ENCODE peak calls at places on chromosomes 2 and 18, in ten cellular contexts. J is SK-N-SH, A is right atrium auricular region, D is left ventricle myocardium inferior, Y is astrocyte of the spinal cord, H is cardiac muscle cell, X is fibroblast of mammary gland, N is body of pancreas, S is bronchial epithelial cell, U is epithelial cell of esophagus. G is an unnamed sample.

GRCh38 chr2:233371608-233372007 is 17.3 kb downstream of the DGKD start:
- DNase-seq in J (no peak), A (no peak), D (no peak), Y (no peak), H (no peak), X (no peak), N (no peak), S (no peak), U (no peak), G (no peak)

GRCh38 chr18:58887613-58887963 is 22.9 kb downstream of the ZNF532 start:
- DNase-seq in J (no peak), A (peak; percentile 80), D (peak; percentile 71), Y (peak; percentile 75), H (peak; percentile 78), X (no peak), N (peak; percentile 22), S (no peak), U (peak; percentile 63), G (no peak)

GRCh38 chr2:144217853-144218633 is 301.9 kb downstream of the ZEB2 start:
- DNase-seq in J (no peak), A (no peak), D (no peak), Y (peak; percentile 12), H (no peak), X (peak; percentile 9), N (no peak), S (no peak), U (no peak), G (no peak)

GRCh38 chr2:207511851-207512250 is 17.9 kb upstream of the CREB1 start:
- DNase-seq in J (no peak), A (no peak), D (no peak), Y (no peak), H (no peak), X (peak; percentile 39), N (no peak), S (no peak), U (peak; percentile 47), G (no peak)

GRCh38 chr2:120227111-120227991 is 4.2 kb upstream of the TMEM185B start:
- DNase-seq in J (no peak), A (no peak), D (no peak), Y (no peak), H (no peak), X (no peak), N (no peak), S (peak; percentile 63), U (peak; percentile 84), G (no peak)

GRCh38 chr2:37684809-37685208 is 13.4 kb upstream of the CDC42EP3 start:
- DNase-seq in J (no peak), A (no peak), D (no peak), Y (no peak), H (no peak), X (no peak), N (no peak), S (no peak), U (no peak), G (no peak)

GRCh38 chr2:28452534-28453081 is 43.3 kb upstream of the PLB1 start:
- DNase-seq in J (peak; percentile 83), A (peak; percentile 74), D (peak; percentile 74), Y (peak; percentile 38), H (peak; percentile 57), X (peak; percentile 54), N (peak; percentile 78), S (no peak), U (peak; percentile 55), G (no peak)

GRCh38 chr18:26181343-26181826 is 44.9 kb upstream of the TAF4B start:
- DNase-seq in J (no peak), A (no peak), D (no peak), Y (no peak), H (no peak), X (no peak), N (no peak), S (no peak), U (no peak), G (no peak)

GRCh38 chr18:76346490-76347130 is 148.4 kb downstream of the ZNF516 start:
- DNase-seq in J (no peak), A (no peak), D (no peak), Y (no peak), H (no peak), X (no peak), N (no peak), S (no peak), U (no peak), G (no peak)

GRCh38 chr2:232878855-232879617 is 9.0 kb downstream of the SNORC start:
- DNase-seq in J (peak; percentile 18), A (no peak), D (peak; percentile 10), Y (no peak), H (no peak), X (no peak), N (no peak), S (no peak), U (no peak), G (no peak)

GRCh38 chr18:79542876-79543750 is 136.5 kb upstream of the CTDP1 start:
- DNase-seq in J (no peak), A (no peak), D (peak; percentile 57), Y (no peak), H (no peak), X (no peak), N (no peak), S (no peak), U (no peak), G (peak; percentile 27)

GRCh38 chr2:23498941-23499340 is 114.0 kb downstream of the KLHL29 start:
- DNase-seq in J (no peak), A (no peak), D (no peak), Y (no peak), H (peak; percentile 69), X (peak; percentile 28), N (no peak), S (no peak), U (no peak), G (no peak)

GRCh38 chr2:62140785-62141740 is 54.9 kb upstream of the B3GNT2 start:
- DNase-seq in J (no peak), A (no peak), D (no peak), Y (no peak), H (no peak), X (peak; percentile 35), N (no peak), S (no peak), U (no peak), G (no peak)

GRCh38 chr18:6057604-6058003 is 162.3 kb upstream of the TMEM200C start:
- DNase-seq in J (no peak), A (no peak), D (no peak), Y (peak; percentile 48), H (peak; percentile 13), X (peak; percentile 56), N (no peak), S (no peak), U (no peak), G (no peak)

GRCh38 chr2:226799976-226800940 is 638 bp upstream of the IRS1 start:
- DNase-seq in J (peak; percentile 25), A (peak; percentile 64), D (peak; percentile 51), Y (peak; percentile 26), H (no peak), X (no peak), N (peak; percentile 34), S (peak; percentile 39), U (peak; percentile 33), G (no peak)
- TF ChIP-seq CTCF in J (peak; percentile 47), A (peak; percentile 51), D (no peak), Y (no peak), H (no peak), X (no peak), N (no peak), S (no peak), U (no peak), G (no peak)

GRCh38 chr2:161238559-161239415 is 69.4 kb upstream of the PSMD14 start:
- DNase-seq in J (peak; percentile 80), A (no peak), D (peak; percentile 69), Y (peak; percentile 39), H (peak; percentile 75), X (peak; percentile 33), N (peak; percentile 68), S (peak; percentile 36), U (peak; percentile 65), G (peak; percentile 23)
- H3K4me3 ChIP-seq in J (peak overlapping the region; percentile 59), A (peak overlapping the region; percentile 50), D (peak overlapping the region; percentile 72), Y (peak overlapping the region; percentile 58), H (peak overlapping the region; percentile 23), X (peak overlapping the region; percentile 53), N (peak overlapping the region; percentile 18), S (peak overlapping the region; percentile 56), U (peak overlapping the region; percentile 57), G (peak overlapping the region; percentile 62)

DNA sequence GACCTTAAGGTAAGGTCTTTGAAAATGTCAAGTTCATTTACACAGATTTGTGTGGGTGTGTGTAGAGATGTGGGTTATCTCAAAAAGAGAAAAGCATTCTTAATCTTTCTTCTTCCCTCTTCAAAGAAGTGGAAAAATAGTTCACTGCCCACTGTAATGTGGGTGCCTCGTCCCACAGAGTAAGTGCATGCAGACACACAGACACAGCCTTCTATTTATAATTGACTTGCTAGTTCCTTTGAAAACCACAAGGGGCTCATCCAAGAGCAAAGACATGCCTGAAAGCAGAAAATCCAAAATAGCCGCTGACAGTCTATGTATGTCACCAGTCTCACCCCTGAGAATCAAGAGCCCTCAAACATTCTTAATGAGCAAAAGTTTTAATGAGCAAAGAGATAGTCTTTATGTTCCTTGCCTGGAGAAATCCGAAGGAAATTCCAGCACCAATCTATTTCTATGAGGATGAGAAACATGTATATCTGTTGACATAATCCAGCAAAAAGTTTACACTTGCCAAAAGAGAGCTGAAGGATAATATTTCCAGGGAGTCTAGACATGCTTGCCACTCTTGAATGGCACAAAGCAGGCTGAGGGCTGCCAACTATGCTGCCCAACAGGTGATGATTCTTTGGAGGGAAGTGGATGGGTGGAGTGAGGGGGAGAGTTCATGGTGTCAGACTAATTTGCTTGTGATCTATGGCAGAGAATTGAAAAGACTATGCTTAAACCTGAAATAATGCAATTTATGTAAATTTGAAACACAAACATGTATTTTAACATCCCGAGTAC is 93.9 kb downstream of the ACVR1 start:
- DNase-seq in J (peak; percentile 11), A (no peak), D (no peak), Y (no peak), H (peak; percentile 26), X (peak; percentile 41), N (no peak), S (peak; percentile 73), U (peak; percentile 66), G (no peak)
- TF ChIP-seq CTCF in J (peak; percentile 42), A (peak; percentile 54), D (peak; percentile 63), Y (peak; percentile 43), H (peak; percentile 38), X (peak; percentile 45), N (peak; percentile 8), S (peak; percentile 32), U (peak; percentile 44), G (peak; percentile 44)

GRCh38 chr2:8004250-8004681 is 677.6 kb upstream of the ID2 start:
- DNase-seq in J (peak; percentile 81), A (peak; percentile 82), D (no peak), Y (peak; percentile 34), H (peak; percentile 90), X (peak; percentile 93), N (no peak), S (peak; percentile 85), U (peak; percentile 79), G (no peak)

GRCh38 chr2:8002765-8003393 is 679.0 kb upstream of the ID2 start:
- DNase-seq in J (no peak), A (no peak), D (no peak), Y (peak; percentile 9), H (peak; percentile 9), X (no peak), N (no peak), S (no peak), U (no peak), G (no peak)

GRCh38 chr2:8000861-8001260 is 681.0 kb upstream of the ID2 start:
- DNase-seq in J (no peak), A (no peak), D (no peak), Y (peak; percentile 8), H (peak; percentile 7), X (peak; percentile 17), N (no peak), S (no peak), U (no peak), G (no peak)

GRCh38 chr2:8006181-8006580 is 675.7 kb upstream of the ID2 start:
- DNase-seq in J (no peak), A (no peak), D (no peak), Y (no peak), H (no peak), X (no peak), N (no peak), S (no peak), U (no peak), G (no peak)

GRCh38 chr2:8003462-8004075 is 678.3 kb upstream of the ID2 start:
- DNase-seq in J (peak; percentile 93), A (peak; percentile 87), D (peak; percentile 65), Y (peak; percentile 54), H (peak; percentile 70), X (peak; percentile 77), N (peak; percentile 12), S (no peak), U (no peak), G (no peak)
- H3K4me3 ChIP-seq in J (peak overlapping the region; percentile 46), A (no peak overlapping the region), D (peak overlapping the region; percentile 27), Y (no peak overlapping the region), H (no peak overlapping the region), X (no peak overlapping the region), N (no peak overlapping the region), S (no peak overlapping the region), U (no peak overlapping the region), G (no peak overlapping the region)

G was measured in retinal pigment epithelial cell.